ENCODE peak calls at places on chromosomes 13 and 19, in five cellular contexts. One of them, this sample, is unnamed.
A peak's percentile ranks its signal among the peaks of the same experiment; 100 is the strongest.

GRCh38 chr19:5264453-5264852 is 76.2 kb downstream of the PTPRS start:
- DNase-seq in hypothalamus: no peak
- DNase-seq in cardiac fibroblast: no peak
- DNase-seq in kidney: no peak
- DNase-seq in OCI-LY7: no peak
- DNase-seq in this sample: no peak

GRCh38 chr13:98892821-98893220 is 85.0 kb downstream of the DOCK9 start:
- DNase-seq in hypothalamus: no peak
- DNase-seq in cardiac fibroblast: no peak
- DNase-seq in kidney: no peak
- DNase-seq in OCI-LY7: peak; percentile 18
- DNase-seq in this sample: peak; percentile 14

GRCh38 chr13:26719356-26719945 is 41.1 kb downstream of the GPR12 start:
- DNase-seq in hypothalamus: no peak
- DNase-seq in cardiac fibroblast: peak; percentile 20
- DNase-seq in kidney: no peak
- DNase-seq in OCI-LY7: peak; percentile 6
- DNase-seq in this sample: no peak

GRCh38 chr19:32917612-32917996 is 48.0 kb upstream of the SLC7A9 start:
- DNase-seq in hypothalamus: no peak
- DNase-seq in cardiac fibroblast: no peak
- DNase-seq in kidney: no peak
- DNase-seq in OCI-LY7: no peak
- DNase-seq in this sample: no peak

GRCh38 chr13:64959276-64959675 is 2270.9 kb downstream of the PCDH9 start:
- DNase-seq in hypothalamus: no peak
- DNase-seq in cardiac fibroblast: no peak
- DNase-seq in kidney: no peak
- DNase-seq in OCI-LY7: no peak
- DNase-seq in this sample: no peak

GRCh38 chr13:63085851-63086250 is 1670.2 kb upstream of the PCDH20 start:
- DNase-seq in hypothalamus: no peak
- DNase-seq in cardiac fibroblast: no peak
- DNase-seq in kidney: no peak
- DNase-seq in OCI-LY7: no peak
- DNase-seq in this sample: no peak

GRCh38 chr13:71358218-71358617 is 508.8 kb downstream of the DACH1 start:
- DNase-seq in hypothalamus: no peak
- DNase-seq in cardiac fibroblast: no peak
- DNase-seq in kidney: no peak
- DNase-seq in OCI-LY7: no peak
- DNase-seq in this sample: no peak

GRCh38 chr13:80133631-80134083 is 207.3 kb downstream of the SPRY2 start:
- DNase-seq in hypothalamus: no peak
- DNase-seq in cardiac fibroblast: no peak
- DNase-seq in kidney: no peak
- DNase-seq in OCI-LY7: no peak
- DNase-seq in this sample: no peak

GRCh38 chr19:33393286-33394005 is 19.9 kb downstream of the CEBPG start:
- DNase-seq in hypothalamus: no peak
- DNase-seq in cardiac fibroblast: no peak
- DNase-seq in kidney: peak; percentile 75
- DNase-seq in OCI-LY7: no peak
- DNase-seq in this sample: no peak

GRCh38 chr13:45763419-45763818 is 61.3 kb downstream of the CBY2 start:
- DNase-seq in hypothalamus: no peak
- DNase-seq in cardiac fibroblast: no peak
- DNase-seq in kidney: no peak
- DNase-seq in OCI-LY7: no peak
- DNase-seq in this sample: no peak

GRCh38 chr19:4120531-4120930 is 3.4 kb downstream of the MAP2K2 start:
- DNase-seq in hypothalamus: no peak
- DNase-seq in cardiac fibroblast: peak; percentile 91
- DNase-seq in kidney: no peak
- DNase-seq in OCI-LY7: no peak
- DNase-seq in this sample: peak; percentile 64

This sample was measured in fibroblast of lung.